ENCODE peak calls at places on chromosomes 5 and 9, in five cellular contexts. One of them, this sample, is unnamed.

GRCh38 chr9:114048533-114049452 is 29.3 kb downstream of the AMBP start:
- DNase-seq in keratinocyte: no peak
- DNase-seq in pancreas: no peak
- DNase-seq in fibroblast of mammary gland: no peak
- DNase-seq in foreskin fibroblast: no peak
- DNase-seq in this sample: no peak

GRCh38 chr5:33828611-33829286 is 63.0 kb downstream of the ADAMTS12 start:
- DNase-seq in pancreas: no peak
- DNase-seq in keratinocyte: no peak
- DNase-seq in fibroblast of mammary gland: peak
- DNase-seq in foreskin fibroblast: no peak
- DNase-seq in this sample: no peak

GRCh38 chr5:75847561-75848021 is 130.4 kb upstream of the POC5 start:
- DNase-seq in keratinocyte: no peak
- DNase-seq in fibroblast of mammary gland: no peak
- DNase-seq in pancreas: no peak
- DNase-seq in foreskin fibroblast: no peak
- DNase-seq in this sample: no peak

GRCh38 chr5:176796411-176796810 is 13.9 kb upstream of the UNC5A start:
- DNase-seq in foreskin fibroblast: no peak
- DNase-seq in pancreas: no peak
- DNase-seq in fibroblast of mammary gland: no peak
- DNase-seq in keratinocyte: no peak
- DNase-seq in this sample: peak

GRCh38 chr9:98971168-98971914 is 27.6 kb downstream of the COL15A1 start:
- DNase-seq in fibroblast of mammary gland: peak
- DNase-seq in keratinocyte: no peak
- DNase-seq in foreskin fibroblast: peak
- DNase-seq in pancreas: no peak
- DNase-seq in this sample: peak

GRCh38 chr5:129977810-129978209 is 73.5 kb downstream of the CHSY3 start:
- DNase-seq in pancreas: no peak
- DNase-seq in foreskin fibroblast: no peak
- DNase-seq in keratinocyte: no peak
- DNase-seq in fibroblast of mammary gland: no peak
- DNase-seq in this sample: no peak

GRCh38 chr9:25396828-25397227 is 281.4 kb downstream of the TUSC1 start:
- DNase-seq in fibroblast of mammary gland: no peak
- DNase-seq in foreskin fibroblast: no peak
- DNase-seq in keratinocyte: no peak
- DNase-seq in pancreas: no peak
- DNase-seq in this sample: no peak

GRCh38 chr9:135480071-135480941 is 724 bp downstream of the PPP1R26 start:
- DNase-seq in fibroblast of mammary gland: peak
- DNase-seq in foreskin fibroblast: peak
- DNase-seq in pancreas: peak
- DNase-seq in keratinocyte: no peak
- DNase-seq in this sample: peak

GRCh38 chr9:93299418-93300174 is 115.7 kb downstream of the WNK2 start:
- DNase-seq in pancreas: peak
- DNase-seq in keratinocyte: no peak
- DNase-seq in foreskin fibroblast: no peak
- DNase-seq in fibroblast of mammary gland: no peak
- DNase-seq in this sample: no peak

GRCh38 chr5:102511666-102512065 is 12.9 kb upstream of the SLCO6A1 start:
- DNase-seq in foreskin fibroblast: peak
- DNase-seq in pancreas: no peak
- DNase-seq in keratinocyte: no peak
- DNase-seq in fibroblast of mammary gland: peak
- DNase-seq in this sample: peak

GRCh38 chr9:99635032-99635431 is 186.7 kb upstream of the NR4A3 start:
- DNase-seq in fibroblast of mammary gland: no peak
- DNase-seq in pancreas: no peak
- DNase-seq in foreskin fibroblast: no peak
- DNase-seq in keratinocyte: no peak
- DNase-seq in this sample: peak

GRCh38 chr9:20873240-20873860 is 158.1 kb downstream of the HACD4 start:
- DNase-seq in fibroblast of mammary gland: peak
- DNase-seq in keratinocyte: no peak
- DNase-seq in foreskin fibroblast: peak
- DNase-seq in pancreas: no peak
- DNase-seq in this sample: peak

GRCh38 chr5:74233571-74233970 is 407.0 kb downstream of the ENC1 start:
- DNase-seq in keratinocyte: no peak
- DNase-seq in pancreas: no peak
- DNase-seq in fibroblast of mammary gland: peak
- DNase-seq in foreskin fibroblast: peak
- DNase-seq in this sample: peak

GRCh38 chr9:37676411-37676830 is 25.7 kb downstream of the FRMPD1 start:
- DNase-seq in pancreas: no peak
- DNase-seq in keratinocyte: no peak
- DNase-seq in foreskin fibroblast: no peak
- DNase-seq in fibroblast of mammary gland: no peak
- DNase-seq in this sample: no peak

GRCh38 chr9:137795156-137795666 is 82.4 kb upstream of the CACNA1B start:
- DNase-seq in keratinocyte: no peak
- DNase-seq in fibroblast of mammary gland: no peak
- DNase-seq in foreskin fibroblast: no peak
- DNase-seq in pancreas: peak
- DNase-seq in this sample: no peak

GRCh38 chr5:175847503-175847902 is 23.9 kb upstream of the CPLX2 start:
- DNase-seq in keratinocyte: no peak
- DNase-seq in pancreas: no peak
- DNase-seq in foreskin fibroblast: no peak
- DNase-seq in fibroblast of mammary gland: peak
- DNase-seq in this sample: no peak

GRCh38 chr5:64207978-64208377 is 42.3 kb downstream of the RNF180 start:
- DNase-seq in keratinocyte: no peak
- DNase-seq in fibroblast of mammary gland: peak
- DNase-seq in foreskin fibroblast: no peak
- DNase-seq in pancreas: no peak
- DNase-seq in this sample: peak

GRCh38 chr9:90795084-90795483 is 6.5 kb upstream of the SYK start:
- DNase-seq in keratinocyte: no peak
- DNase-seq in foreskin fibroblast: no peak
- DNase-seq in pancreas: no peak
- DNase-seq in fibroblast of mammary gland: no peak
- DNase-seq in this sample: no peak

GRCh38 chr5:1172670-1173404 is 28.6 kb upstream of the SLC6A19 start:
- DNase-seq in fibroblast of mammary gland: no peak
- DNase-seq in keratinocyte: no peak
- DNase-seq in pancreas: peak
- DNase-seq in foreskin fibroblast: no peak
- DNase-seq in this sample: no peak

GRCh38 chr5:71744009-71744792 is 25.1 kb downstream of the CARTPT start:
- DNase-seq in fibroblast of mammary gland: no peak
- DNase-seq in keratinocyte: no peak
- DNase-seq in pancreas: no peak
- DNase-seq in foreskin fibroblast: no peak
- DNase-seq in this sample: no peak

GRCh38 chr9:129725841-129726251 is 27.0 kb downstream of the PTGES start:
- DNase-seq in pancreas: no peak
- DNase-seq in fibroblast of mammary gland: peak
- DNase-seq in keratinocyte: no peak
- DNase-seq in foreskin fibroblast: peak
- DNase-seq in this sample: peak

GRCh38 chr5:100464418-100464817 is 70.8 kb upstream of the FAM174A start:
- DNase-seq in keratinocyte: no peak
- DNase-seq in fibroblast of mammary gland: peak
- DNase-seq in foreskin fibroblast: peak
- DNase-seq in pancreas: no peak
- DNase-seq in this sample: peak

GRCh38 chr5:64195981-64196380 is 30.3 kb downstream of the RNF180 start:
- DNase-seq in pancreas: no peak
- DNase-seq in foreskin fibroblast: no peak
- DNase-seq in fibroblast of mammary gland: no peak
- DNase-seq in keratinocyte: no peak
- DNase-seq in this sample: no peak

GRCh38 chr9:127927457-127928231 is 2.9 kb downstream of the PIP5KL1 start:
- DNase-seq in pancreas: peak
- DNase-seq in keratinocyte: peak
- DNase-seq in foreskin fibroblast: no peak
- DNase-seq in fibroblast of mammary gland: no peak
- DNase-seq in this sample: no peak

GRCh38 chr9:127937383-127938297 is at the start of gene DPM2:
- DNase-seq in foreskin fibroblast: peak
- DNase-seq in keratinocyte: no peak
- DNase-seq in fibroblast of mammary gland: peak
- DNase-seq in pancreas: peak
- DNase-seq in this sample: peak

GRCh38 chr5:122924203-122924602 is 78.8 kb downstream of the SNX24 start:
- DNase-seq in fibroblast of mammary gland: peak
- DNase-seq in keratinocyte: no peak
- DNase-seq in foreskin fibroblast: peak
- DNase-seq in pancreas: no peak
- DNase-seq in this sample: peak

GRCh38 chr5:173279166-173279565 is 44.2 kb upstream of the NKX2-5 start:
- DNase-seq in fibroblast of mammary gland: no peak
- DNase-seq in keratinocyte: no peak
- DNase-seq in pancreas: no peak
- DNase-seq in foreskin fibroblast: no peak
- DNase-seq in this sample: no peak

GRCh38 chr5:173282916-173283315 is 45.3 kb downstream of the STC2 start:
- DNase-seq in keratinocyte: no peak
- DNase-seq in pancreas: no peak
- DNase-seq in fibroblast of mammary gland: no peak
- DNase-seq in foreskin fibroblast: no peak
- DNase-seq in this sample: no peak

GRCh38 chr5:173281910-173282309 is 46.3 kb downstream of the STC2 start:
- DNase-seq in foreskin fibroblast: no peak
- DNase-seq in fibroblast of mammary gland: no peak
- DNase-seq in pancreas: no peak
- DNase-seq in keratinocyte: no peak
- DNase-seq in this sample: no peak

GRCh38 chr5:173287086-173287485 is 41.1 kb downstream of the STC2 start:
- DNase-seq in fibroblast of mammary gland: no peak
- DNase-seq in keratinocyte: no peak
- DNase-seq in foreskin fibroblast: no peak
- DNase-seq in pancreas: no peak
- DNase-seq in this sample: no peak

DNA sequence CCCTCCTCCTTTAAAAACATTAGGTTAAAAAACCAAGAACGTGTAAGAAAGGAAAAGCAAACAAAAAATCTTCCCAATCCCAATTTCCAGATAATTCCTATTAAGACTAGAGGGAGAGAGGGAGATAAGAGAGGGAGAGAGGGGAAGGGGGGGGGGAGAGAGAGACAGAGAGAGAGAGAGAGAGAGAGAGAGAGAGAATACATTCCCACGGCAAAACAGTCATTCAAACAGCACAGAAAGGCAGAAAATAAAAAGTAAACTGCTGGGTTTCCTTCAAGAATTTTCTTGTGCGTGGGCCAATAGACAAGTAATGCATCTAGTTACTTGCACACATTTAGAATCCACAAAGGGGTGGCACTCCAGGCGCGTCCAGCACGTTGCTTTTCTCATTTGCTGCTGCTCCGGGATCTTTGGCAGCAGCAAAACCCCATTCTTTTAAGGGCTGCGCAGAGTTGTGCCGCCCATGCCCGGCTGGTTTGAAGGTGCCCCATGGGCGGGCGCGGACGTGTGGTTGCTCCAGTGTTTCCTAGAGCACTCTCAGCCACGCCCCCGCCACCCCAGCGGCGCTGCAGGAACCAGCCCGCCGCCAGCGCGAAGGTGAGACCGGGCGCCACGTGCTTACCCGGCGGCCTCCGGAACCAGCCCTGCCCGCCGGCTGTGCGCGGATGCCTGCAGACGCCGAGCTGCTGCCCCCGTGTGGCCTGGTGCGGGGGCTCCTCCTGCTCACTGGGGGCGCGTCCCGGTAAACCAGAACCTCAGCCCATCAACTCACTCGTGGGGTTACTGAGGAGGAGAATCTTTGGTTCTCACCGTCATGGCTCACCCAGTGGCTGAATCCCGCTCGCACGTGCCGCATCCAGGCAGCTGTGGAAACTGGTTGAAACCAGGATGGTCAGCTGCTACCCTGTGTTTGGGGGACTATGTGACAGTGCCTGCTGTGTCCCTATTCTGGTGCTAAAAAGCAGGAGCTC is 44.6 kb downstream of the STC2 start:
- DNase-seq in fibroblast of mammary gland: peak
- DNase-seq in keratinocyte: no peak
- DNase-seq in pancreas: peak
- DNase-seq in foreskin fibroblast: peak
- DNase-seq in this sample: peak
- TF ChIP-seq CTCF in fibroblast of mammary gland: peak
- TF ChIP-seq CTCF in keratinocyte: peak
- TF ChIP-seq CTCF in pancreas: peak
- TF ChIP-seq CTCF in foreskin fibroblast: peak
- TF ChIP-seq CTCF in this sample: peak

GRCh38 chr5:34918025-34918424 is 2.5 kb downstream of the BRIX1 start:
- DNase-seq in keratinocyte: no peak
- DNase-seq in fibroblast of mammary gland: no peak
- DNase-seq in foreskin fibroblast: no peak
- DNase-seq in pancreas: no peak
- DNase-seq in this sample: no peak
- H3K4me3 ChIP-seq in keratinocyte: no peak
- H3K4me3 ChIP-seq in fibroblast of mammary gland: no peak
- H3K4me3 ChIP-seq in foreskin fibroblast: no peak
- H3K4me3 ChIP-seq in pancreas: no peak
- H3K4me3 ChIP-seq in this sample: no peak

GRCh38 chr9:134381671-134382505 is 55.6 kb downstream of the RXRA start:
- DNase-seq in foreskin fibroblast: no peak
- DNase-seq in fibroblast of mammary gland: no peak
- DNase-seq in keratinocyte: no peak
- DNase-seq in pancreas: no peak
- DNase-seq in this sample: no peak
- TF ChIP-seq CTCF in foreskin fibroblast: no peak
- TF ChIP-seq CTCF in fibroblast of mammary gland: peak
- TF ChIP-seq CTCF in keratinocyte: peak
- TF ChIP-seq CTCF in pancreas: no peak
- TF ChIP-seq CTCF in this sample: no peak

DNA sequence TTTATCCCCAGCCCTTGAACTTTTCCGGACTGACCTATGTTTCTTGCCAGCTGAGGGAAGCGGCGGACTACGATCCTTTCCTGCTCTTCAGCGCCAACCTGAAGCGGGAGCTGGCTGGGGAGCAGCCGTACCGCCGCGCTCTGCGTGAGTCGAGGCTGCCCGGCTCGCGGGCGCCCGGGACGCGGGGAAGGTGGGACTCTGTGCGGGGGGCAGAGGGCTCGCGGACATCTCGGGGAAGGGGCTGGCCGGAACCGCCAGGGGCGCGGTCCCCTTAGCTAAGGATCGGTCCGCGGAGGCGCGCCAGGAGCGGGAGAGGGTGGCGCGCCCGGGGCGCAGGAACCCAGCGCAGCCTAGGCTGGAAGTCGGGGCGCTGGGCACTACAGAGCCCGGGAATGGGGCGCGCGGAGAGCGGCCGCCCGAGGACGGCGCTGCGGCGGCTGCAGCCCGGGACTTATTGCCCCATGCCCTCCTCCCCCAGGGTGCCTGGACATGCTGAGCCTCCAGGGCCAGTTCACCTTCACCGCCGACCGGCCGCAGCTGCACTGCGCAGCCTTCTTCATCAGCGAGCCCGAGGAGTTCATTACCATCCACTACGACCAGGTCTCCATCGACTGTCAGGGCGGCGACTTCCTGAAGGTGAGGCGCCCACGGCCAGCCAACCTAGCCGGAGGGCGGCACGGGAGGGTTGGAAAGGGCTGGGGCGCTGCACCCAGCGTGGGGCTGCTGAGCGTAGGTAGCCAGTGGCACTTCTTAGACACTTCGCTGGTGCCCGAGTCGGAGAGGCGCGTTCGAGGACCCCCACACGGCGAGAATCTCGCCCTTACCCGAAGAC is 922 bp downstream of the CRHBP start:
- DNase-seq in keratinocyte: no peak
- DNase-seq in pancreas: no peak
- DNase-seq in fibroblast of mammary gland: no peak
- DNase-seq in foreskin fibroblast: no peak
- DNase-seq in this sample: no peak
- H3K4me3 ChIP-seq in keratinocyte: peak
- H3K4me3 ChIP-seq in pancreas: peak
- H3K4me3 ChIP-seq in fibroblast of mammary gland: no peak
- H3K4me3 ChIP-seq in foreskin fibroblast: peak
- H3K4me3 ChIP-seq in this sample: no peak